ENCODE peak calls at places on chromosomes 16 and 17, in six cellular contexts. One of them, this sample, is unnamed.

GRCh38 chr17:80414508-80414802 is 512 bp upstream of the ENDOV start:
- DNase-seq in fibroblast of pulmonary artery: peak; percentile 9
- DNase-seq in dorsolateral prefrontal cortex: no peak
- DNase-seq in Calu3: peak; percentile 19
- DNase-seq in tibial nerve: no peak
- DNase-seq in stomach: no peak
- DNase-seq in this sample: no peak

GRCh38 chr17:35931794-35932419 is 1.3 kb upstream of the RDM1 start:
- DNase-seq in Calu3: no peak
- DNase-seq in stomach: no peak
- DNase-seq in dorsolateral prefrontal cortex: no peak
- DNase-seq in fibroblast of pulmonary artery: peak; percentile 79
- DNase-seq in tibial nerve: no peak
- DNase-seq in this sample: no peak

GRCh38 chr16:9114842-9115241 is 23.4 kb downstream of the HAPSTR1 start:
- DNase-seq in dorsolateral prefrontal cortex: no peak
- DNase-seq in fibroblast of pulmonary artery: no peak
- DNase-seq in Calu3: no peak
- DNase-seq in tibial nerve: no peak
- DNase-seq in stomach: no peak
- DNase-seq in this sample: no peak

GRCh38 chr17:78133179-78133951 is 2.8 kb downstream of the TMC8 start:
- DNase-seq in fibroblast of pulmonary artery: no peak
- DNase-seq in dorsolateral prefrontal cortex: no peak
- DNase-seq in stomach: no peak
- DNase-seq in Calu3: no peak
- DNase-seq in tibial nerve: no peak
- DNase-seq in this sample: no peak

GRCh38 chr17:61407211-61407911 is 7.7 kb downstream of the TBX2 start:
- DNase-seq in dorsolateral prefrontal cortex: no peak
- DNase-seq in tibial nerve: peak; percentile 8
- DNase-seq in Calu3: no peak
- DNase-seq in fibroblast of pulmonary artery: no peak
- DNase-seq in stomach: no peak
- DNase-seq in this sample: no peak

GRCh38 chr17:28503420-28503819 is 2.7 kb upstream of the FOXN1 start:
- DNase-seq in dorsolateral prefrontal cortex: no peak
- DNase-seq in fibroblast of pulmonary artery: no peak
- DNase-seq in tibial nerve: no peak
- DNase-seq in stomach: no peak
- DNase-seq in Calu3: no peak
- DNase-seq in this sample: no peak

GRCh38 chr16:57023541-57024249 is 34.3 kb downstream of the NLRC5 start:
- DNase-seq in Calu3: no peak
- DNase-seq in stomach: no peak
- DNase-seq in dorsolateral prefrontal cortex: no peak
- DNase-seq in fibroblast of pulmonary artery: no peak
- DNase-seq in tibial nerve: no peak
- DNase-seq in this sample: no peak

GRCh38 chr17:32626371-32626770 is 139.6 kb downstream of the CDK5R1 start:
- DNase-seq in stomach: no peak
- DNase-seq in tibial nerve: no peak
- DNase-seq in dorsolateral prefrontal cortex: no peak
- DNase-seq in Calu3: no peak
- DNase-seq in fibroblast of pulmonary artery: no peak
- DNase-seq in this sample: no peak

GRCh38 chr17:3751836-3752235 is 28.1 kb downstream of the HASPIN start:
- DNase-seq in dorsolateral prefrontal cortex: no peak
- DNase-seq in Calu3: no peak
- DNase-seq in stomach: no peak
- DNase-seq in fibroblast of pulmonary artery: no peak
- DNase-seq in tibial nerve: no peak
- DNase-seq in this sample: no peak

GRCh38 chr17:2710075-2710803 is 1.3 kb downstream of the CLUH start:
- DNase-seq in tibial nerve: no peak
- DNase-seq in Calu3: no peak
- DNase-seq in dorsolateral prefrontal cortex: no peak
- DNase-seq in stomach: no peak
- DNase-seq in fibroblast of pulmonary artery: no peak
- DNase-seq in this sample: no peak

GRCh38 chr17:57567278-57567677 is 177.8 kb downstream of the CCDC182 start:
- DNase-seq in Calu3: no peak
- DNase-seq in fibroblast of pulmonary artery: no peak
- DNase-seq in tibial nerve: no peak
- DNase-seq in dorsolateral prefrontal cortex: no peak
- DNase-seq in stomach: no peak
- DNase-seq in this sample: no peak

GRCh38 chr17:8799001-8799850 is at the start of gene MFSD6L:
- DNase-seq in stomach: peak; percentile 87
- DNase-seq in tibial nerve: no peak
- DNase-seq in Calu3: peak; percentile 63
- DNase-seq in dorsolateral prefrontal cortex: no peak
- DNase-seq in fibroblast of pulmonary artery: peak; percentile 13
- DNase-seq in this sample: peak; percentile 58

GRCh38 chr16:3580686-3581085 is 3.5 kb upstream of the NLRC3 start:
- DNase-seq in stomach: no peak
- DNase-seq in tibial nerve: no peak
- DNase-seq in dorsolateral prefrontal cortex: no peak
- DNase-seq in fibroblast of pulmonary artery: no peak
- DNase-seq in Calu3: no peak
- DNase-seq in this sample: no peak

GRCh38 chr17:54372071-54372720 is 528.5 kb upstream of the TOM1L1 start:
- DNase-seq in tibial nerve: no peak
- DNase-seq in dorsolateral prefrontal cortex: no peak
- DNase-seq in fibroblast of pulmonary artery: no peak
- DNase-seq in Calu3: no peak
- DNase-seq in stomach: no peak
- DNase-seq in this sample: no peak

GRCh38 chr17:42403150-42403549 is 14.9 kb upstream of the STAT3 start:
- DNase-seq in tibial nerve: no peak
- DNase-seq in fibroblast of pulmonary artery: no peak
- DNase-seq in Calu3: peak; percentile 69
- DNase-seq in stomach: peak; percentile 28
- DNase-seq in dorsolateral prefrontal cortex: no peak
- DNase-seq in this sample: no peak

GRCh38 chr16:27642753-27643152 is 92.8 kb downstream of the KATNIP start:
- DNase-seq in Calu3: peak; percentile 15
- DNase-seq in stomach: no peak
- DNase-seq in tibial nerve: no peak
- DNase-seq in dorsolateral prefrontal cortex: no peak
- DNase-seq in fibroblast of pulmonary artery: peak; percentile 47
- DNase-seq in this sample: no peak

GRCh38 chr17:63954402-63955063 is 18.2 kb downstream of the SCN4A start:
- DNase-seq in Calu3: no peak
- DNase-seq in stomach: no peak
- DNase-seq in fibroblast of pulmonary artery: no peak
- DNase-seq in tibial nerve: no peak
- DNase-seq in dorsolateral prefrontal cortex: no peak
- DNase-seq in this sample: no peak

GRCh38 chr17:70106551-70106950 is 31.5 kb downstream of the KCNJ16 start:
- DNase-seq in stomach: no peak
- DNase-seq in tibial nerve: no peak
- DNase-seq in Calu3: no peak
- DNase-seq in dorsolateral prefrontal cortex: no peak
- DNase-seq in fibroblast of pulmonary artery: no peak
- DNase-seq in this sample: no peak

DNA sequence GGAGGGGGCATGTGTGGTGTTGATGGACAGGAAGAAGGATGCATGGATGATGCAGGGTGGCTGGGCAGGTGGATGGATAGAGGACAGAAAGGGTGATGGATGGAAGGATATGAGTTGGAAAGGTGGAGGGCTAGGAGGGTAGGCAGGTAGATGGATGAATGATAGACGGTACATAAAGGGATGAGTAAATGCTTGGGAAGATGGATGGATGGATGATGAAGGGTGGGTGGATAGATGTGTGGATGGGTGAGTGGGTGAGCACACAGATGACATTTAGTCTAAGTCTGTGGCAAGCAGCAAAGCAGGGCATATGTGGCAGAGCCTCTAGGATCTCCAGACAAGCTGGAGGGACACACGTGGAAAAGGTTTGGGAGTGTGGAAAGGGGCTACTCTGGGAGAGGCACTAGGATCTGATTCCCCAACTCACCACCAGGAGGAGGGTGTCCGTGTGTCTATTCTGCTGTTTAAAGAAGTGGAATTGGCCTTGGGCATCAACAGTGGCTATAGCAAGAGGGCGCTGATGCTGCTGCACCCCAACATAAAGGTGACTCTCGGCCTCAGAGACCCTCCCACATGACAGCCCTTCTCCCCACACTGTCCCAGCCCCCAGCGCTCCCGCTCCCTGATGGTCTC is 8.2 kb downstream of the PLD2 start:
- DNase-seq in Calu3: no peak
- DNase-seq in tibial nerve: no peak
- DNase-seq in dorsolateral prefrontal cortex: no peak
- DNase-seq in stomach: no peak
- DNase-seq in fibroblast of pulmonary artery: no peak
- DNase-seq in this sample: no peak
- TF ChIP-seq CTCF in Calu3: no peak
- TF ChIP-seq CTCF in tibial nerve: no peak
- TF ChIP-seq CTCF in dorsolateral prefrontal cortex: no peak
- TF ChIP-seq CTCF in stomach: no peak
- TF ChIP-seq CTCF in fibroblast of pulmonary artery: peak; percentile 22
- TF ChIP-seq CTCF in this sample: peak; percentile 27

DNA sequence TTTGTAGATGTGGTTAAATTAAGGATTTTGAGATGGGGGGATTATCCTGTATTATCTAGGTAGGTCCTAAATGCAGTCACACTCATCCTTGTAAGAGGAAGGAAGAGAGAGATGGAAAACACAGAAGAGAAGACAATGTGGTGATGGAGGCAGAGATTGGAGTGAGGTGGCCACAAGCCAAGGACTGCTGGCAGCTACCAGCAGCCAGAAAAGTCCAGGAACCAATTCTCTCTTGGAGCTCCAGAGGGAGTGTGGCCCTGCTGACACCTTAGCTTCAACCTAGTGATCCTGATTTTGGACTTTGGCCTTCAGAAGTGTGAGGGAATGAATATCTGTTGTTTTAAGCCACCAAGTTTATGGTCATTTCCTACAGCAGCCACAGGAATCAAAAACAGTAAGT is 18.0 kb downstream of the MAPT start:
- DNase-seq in fibroblast of pulmonary artery: no peak
- DNase-seq in stomach: no peak
- DNase-seq in tibial nerve: no peak
- DNase-seq in Calu3: no peak
- DNase-seq in dorsolateral prefrontal cortex: no peak
- DNase-seq in this sample: no peak
- TF ChIP-seq CTCF in fibroblast of pulmonary artery: no peak
- TF ChIP-seq CTCF in stomach: no peak
- TF ChIP-seq CTCF in tibial nerve: no peak
- TF ChIP-seq CTCF in Calu3: no peak
- TF ChIP-seq CTCF in dorsolateral prefrontal cortex: no peak
- TF ChIP-seq CTCF in this sample: no peak

DNA sequence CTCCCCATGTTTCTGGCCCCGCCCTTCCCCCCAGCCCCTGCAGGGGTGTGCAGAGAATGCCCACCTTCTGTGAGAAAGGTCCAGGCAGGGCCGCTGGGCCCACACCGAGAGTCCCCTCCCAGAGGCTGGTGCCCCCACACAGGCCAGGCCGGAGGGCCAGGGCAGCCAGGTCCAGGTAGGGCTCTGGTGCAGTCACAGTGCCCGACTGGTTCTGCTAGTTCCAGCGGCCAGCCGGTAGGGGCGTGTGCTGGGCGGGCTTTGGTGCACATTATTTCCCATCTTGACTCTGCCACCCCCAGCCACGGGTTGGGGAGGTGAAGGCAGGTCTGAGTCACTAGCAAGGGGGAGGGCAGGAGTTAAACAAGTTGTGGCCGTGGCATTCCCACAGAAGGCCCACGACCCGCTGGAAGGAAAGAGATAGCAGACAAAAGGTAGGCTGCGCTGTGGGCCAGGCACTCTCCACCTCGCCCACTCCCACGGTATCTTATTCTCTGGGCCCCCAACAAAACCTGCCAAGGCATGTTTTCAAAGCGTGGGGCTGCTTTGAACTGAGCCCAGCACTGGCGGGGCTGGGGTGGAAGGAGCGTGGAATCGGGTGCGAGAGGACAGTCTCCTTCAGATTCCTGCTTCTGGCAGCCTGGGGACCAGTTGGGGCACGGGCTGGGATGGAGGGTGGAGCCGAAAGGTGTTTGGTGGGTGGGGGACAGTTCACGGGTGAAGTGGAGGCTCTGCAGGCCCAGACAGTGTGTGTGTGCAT is 1.9 kb downstream of the EPN3 start:
- DNase-seq in Calu3: peak; percentile 92
- DNase-seq in tibial nerve: no peak
- DNase-seq in fibroblast of pulmonary artery: peak; percentile 13
- DNase-seq in stomach: peak; percentile 83
- DNase-seq in dorsolateral prefrontal cortex: no peak
- DNase-seq in this sample: no peak
- TF ChIP-seq CTCF in Calu3: peak; percentile 96
- TF ChIP-seq CTCF in tibial nerve: no peak
- TF ChIP-seq CTCF in fibroblast of pulmonary artery: peak; percentile 25
- TF ChIP-seq CTCF in stomach: peak; percentile 26
- TF ChIP-seq CTCF in dorsolateral prefrontal cortex: no peak
- TF ChIP-seq CTCF in this sample: peak; percentile 62

DNA sequence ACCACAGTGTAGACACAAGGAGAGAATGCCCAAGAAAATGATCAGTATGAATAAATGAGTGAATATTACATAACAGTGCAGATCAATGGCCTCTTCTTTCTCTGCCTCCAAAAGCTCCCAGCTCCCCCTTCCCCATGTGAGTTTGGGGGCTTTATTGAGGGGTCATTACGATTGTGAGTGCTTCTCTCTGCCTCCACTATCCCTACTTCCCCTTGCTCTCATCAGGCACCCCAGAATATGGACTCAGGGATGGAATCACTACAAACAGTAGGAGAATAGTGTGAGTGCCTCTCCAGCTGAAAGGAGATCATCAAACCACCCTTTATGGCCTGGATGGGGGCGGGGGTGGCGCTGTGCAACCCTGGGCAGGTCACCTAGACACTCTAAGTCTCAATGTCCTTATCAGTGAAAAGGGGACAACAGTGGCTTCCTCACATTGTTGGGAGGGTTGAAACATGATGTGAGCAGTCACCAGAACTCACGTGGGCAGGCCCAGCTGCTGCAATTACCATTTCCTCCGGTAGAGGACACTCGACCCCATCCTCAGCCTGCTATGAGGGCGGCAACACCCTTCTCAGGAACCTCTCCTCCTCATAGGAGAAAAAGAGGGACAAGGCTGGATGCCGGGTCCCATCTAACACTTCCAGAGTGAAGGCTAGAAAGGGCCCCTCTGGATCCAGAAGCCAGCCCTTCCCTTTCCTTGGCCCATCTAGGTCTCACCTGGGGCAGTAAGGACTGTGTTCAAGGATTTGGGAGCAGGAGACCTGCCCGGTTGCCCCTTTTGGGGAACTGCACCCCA is 2.1 kb upstream of the EPOP start:
- DNase-seq in dorsolateral prefrontal cortex: peak; percentile 79
- DNase-seq in fibroblast of pulmonary artery: peak; percentile 87
- DNase-seq in Calu3: peak; percentile 99
- DNase-seq in stomach: peak; percentile 85
- DNase-seq in tibial nerve: peak; percentile 83
- DNase-seq in this sample: peak; percentile 87
- TF ChIP-seq CTCF in dorsolateral prefrontal cortex: peak; percentile 93
- TF ChIP-seq CTCF in fibroblast of pulmonary artery: peak; percentile 98
- TF ChIP-seq CTCF in Calu3: peak; percentile 100
- TF ChIP-seq CTCF in stomach: peak; percentile 98
- TF ChIP-seq CTCF in tibial nerve: peak; percentile 97
- TF ChIP-seq CTCF in this sample: peak; percentile 86

GRCh38 chr16:1678500-1679098 is 520 bp downstream of the JPT2 start:
- DNase-seq in dorsolateral prefrontal cortex: peak; percentile 30
- DNase-seq in tibial nerve: peak; percentile 20
- DNase-seq in fibroblast of pulmonary artery: peak; percentile 23
- DNase-seq in stomach: peak; percentile 50
- DNase-seq in Calu3: peak; percentile 46
- DNase-seq in this sample: peak; percentile 44
- TF ChIP-seq CTCF in dorsolateral prefrontal cortex: no peak
- TF ChIP-seq CTCF in tibial nerve: no peak
- TF ChIP-seq CTCF in fibroblast of pulmonary artery: no peak
- TF ChIP-seq CTCF in stomach: no peak
- TF ChIP-seq CTCF in Calu3: no peak
- TF ChIP-seq CTCF in this sample: no peak